ENCODE peak calls at places on chromosomes 7 and 10, in nine cellular contexts. One of them, this sample, is unnamed. For H3K9me3, the result is how much of the 10 kb centered on the place peaks cover.

GRCh38 chr7:35839860-35840854 is 39.3 kb downstream of the SEPTIN7 start:
- DNase-seq in adrenal gland: no peak
- DNase-seq in keratinocyte: no peak
- DNase-seq in esophagus squamous epithelium: no peak
- DNase-seq in AG04450: peak
- DNase-seq in suprapubic skin: peak
- DNase-seq in CD8-positive, alpha-beta T cell: no peak
- DNase-seq in neuronal stem cell: no peak
- DNase-seq in iPS DF 6.9: no peak
- DNase-seq in this sample: no peak

GRCh38 chr10:125153693-125154490 is 6.5 kb downstream of the CTBP2 start:
- DNase-seq in suprapubic skin: no peak
- DNase-seq in CD8-positive, alpha-beta T cell: no peak
- DNase-seq in esophagus squamous epithelium: no peak
- DNase-seq in AG04450: no peak
- DNase-seq in iPS DF 6.9: no peak
- DNase-seq in neuronal stem cell: no peak
- DNase-seq in adrenal gland: peak
- DNase-seq in keratinocyte: no peak
- DNase-seq in this sample: no peak

GRCh38 chr7:31464601-31465000 is 49.3 kb upstream of the ITPRID1 start:
- DNase-seq in iPS DF 6.9: no peak
- DNase-seq in adrenal gland: no peak
- DNase-seq in neuronal stem cell: no peak
- DNase-seq in AG04450: no peak
- DNase-seq in esophagus squamous epithelium: no peak
- DNase-seq in CD8-positive, alpha-beta T cell: no peak
- DNase-seq in suprapubic skin: no peak
- DNase-seq in keratinocyte: no peak
- DNase-seq in this sample: no peak

GRCh38 chr10:21099291-21099800 is 202.2 kb upstream of the NEBL start:
- DNase-seq in suprapubic skin: no peak
- DNase-seq in adrenal gland: no peak
- DNase-seq in CD8-positive, alpha-beta T cell: no peak
- DNase-seq in iPS DF 6.9: no peak
- DNase-seq in AG04450: no peak
- DNase-seq in neuronal stem cell: no peak
- DNase-seq in keratinocyte: no peak
- DNase-seq in esophagus squamous epithelium: no peak
- DNase-seq in this sample: no peak

GRCh38 chr7:140533394-140533872 is 54.1 kb upstream of the MKRN1 start:
- DNase-seq in AG04450: no peak
- DNase-seq in adrenal gland: no peak
- DNase-seq in iPS DF 6.9: no peak
- DNase-seq in suprapubic skin: no peak
- DNase-seq in keratinocyte: no peak
- DNase-seq in CD8-positive, alpha-beta T cell: no peak
- DNase-seq in neuronal stem cell: no peak
- DNase-seq in esophagus squamous epithelium: no peak
- DNase-seq in this sample: no peak

GRCh38 chr7:153858335-153858734 is 193.9 kb upstream of the DPP6 start:
- DNase-seq in esophagus squamous epithelium: no peak
- DNase-seq in keratinocyte: no peak
- DNase-seq in AG04450: no peak
- DNase-seq in CD8-positive, alpha-beta T cell: no peak
- DNase-seq in adrenal gland: no peak
- DNase-seq in neuronal stem cell: no peak
- DNase-seq in suprapubic skin: no peak
- DNase-seq in iPS DF 6.9: no peak
- DNase-seq in this sample: no peak

GRCh38 chr7:74277636-74278035 is 11.6 kb upstream of the CLIP2 start:
- DNase-seq in iPS DF 6.9: no peak
- DNase-seq in CD8-positive, alpha-beta T cell: no peak
- DNase-seq in adrenal gland: no peak
- DNase-seq in AG04450: no peak
- DNase-seq in neuronal stem cell: no peak
- DNase-seq in esophagus squamous epithelium: no peak
- DNase-seq in suprapubic skin: no peak
- DNase-seq in keratinocyte: no peak
- DNase-seq in this sample: no peak

GRCh38 chr10:63722537-63722936 is 201.3 kb downstream of the REEP3 start:
- DNase-seq in AG04450: no peak
- DNase-seq in neuronal stem cell: no peak
- DNase-seq in esophagus squamous epithelium: no peak
- DNase-seq in suprapubic skin: no peak
- DNase-seq in iPS DF 6.9: no peak
- DNase-seq in CD8-positive, alpha-beta T cell: no peak
- DNase-seq in keratinocyte: no peak
- DNase-seq in adrenal gland: no peak
- DNase-seq in this sample: no peak

GRCh38 chr10:108848016-108848415 is 1075.3 kb downstream of the XPNPEP1 start:
- DNase-seq in esophagus squamous epithelium: no peak
- DNase-seq in AG04450: no peak
- DNase-seq in adrenal gland: no peak
- DNase-seq in CD8-positive, alpha-beta T cell: no peak
- DNase-seq in iPS DF 6.9: no peak
- DNase-seq in suprapubic skin: no peak
- DNase-seq in keratinocyte: no peak
- DNase-seq in neuronal stem cell: no peak
- DNase-seq in this sample: no peak

GRCh38 chr10:103835121-103836045 is 20.0 kb downstream of the SH3PXD2A start:
- DNase-seq in esophagus squamous epithelium: no peak
- DNase-seq in CD8-positive, alpha-beta T cell: no peak
- DNase-seq in AG04450: peak
- DNase-seq in keratinocyte: no peak
- DNase-seq in neuronal stem cell: no peak
- DNase-seq in iPS DF 6.9: no peak
- DNase-seq in adrenal gland: peak
- DNase-seq in suprapubic skin: peak
- DNase-seq in this sample: no peak

GRCh38 chr10:17206210-17206709 is 4.8 kb upstream of the TRDMT1 start:
- DNase-seq in CD8-positive, alpha-beta T cell: peak
- DNase-seq in esophagus squamous epithelium: no peak
- DNase-seq in neuronal stem cell: no peak
- DNase-seq in suprapubic skin: no peak
- DNase-seq in AG04450: no peak
- DNase-seq in keratinocyte: no peak
- DNase-seq in iPS DF 6.9: no peak
- DNase-seq in adrenal gland: no peak
- DNase-seq in this sample: peak

GRCh38 chr7:101784275-101785127 is 32.9 kb upstream of the CUX1 start:
- DNase-seq in suprapubic skin: no peak
- DNase-seq in adrenal gland: no peak
- DNase-seq in keratinocyte: no peak
- DNase-seq in esophagus squamous epithelium: no peak
- DNase-seq in iPS DF 6.9: no peak
- DNase-seq in AG04450: no peak
- DNase-seq in CD8-positive, alpha-beta T cell: no peak
- DNase-seq in neuronal stem cell: no peak
- DNase-seq in this sample: no peak

GRCh38 chr7:101782886-101783285 is 34.5 kb upstream of the CUX1 start:
- DNase-seq in suprapubic skin: no peak
- DNase-seq in neuronal stem cell: no peak
- DNase-seq in CD8-positive, alpha-beta T cell: no peak
- DNase-seq in iPS DF 6.9: no peak
- DNase-seq in AG04450: no peak
- DNase-seq in keratinocyte: no peak
- DNase-seq in esophagus squamous epithelium: no peak
- DNase-seq in adrenal gland: no peak
- DNase-seq in this sample: no peak

GRCh38 chr7:101783381-101784181 is 33.8 kb upstream of the CUX1 start:
- DNase-seq in iPS DF 6.9: no peak
- DNase-seq in adrenal gland: no peak
- DNase-seq in neuronal stem cell: no peak
- DNase-seq in CD8-positive, alpha-beta T cell: no peak
- DNase-seq in suprapubic skin: no peak
- DNase-seq in keratinocyte: no peak
- DNase-seq in esophagus squamous epithelium: no peak
- DNase-seq in AG04450: no peak
- DNase-seq in this sample: no peak

GRCh38 chr7:101781384-101781783 is 36.0 kb upstream of the CUX1 start:
- DNase-seq in suprapubic skin: no peak
- DNase-seq in keratinocyte: no peak
- DNase-seq in adrenal gland: no peak
- DNase-seq in iPS DF 6.9: no peak
- DNase-seq in neuronal stem cell: no peak
- DNase-seq in esophagus squamous epithelium: no peak
- DNase-seq in AG04450: no peak
- DNase-seq in CD8-positive, alpha-beta T cell: no peak
- DNase-seq in this sample: no peak

GRCh38 chr7:101782476-101782875 is 35.0 kb upstream of the CUX1 start:
- DNase-seq in neuronal stem cell: no peak
- DNase-seq in esophagus squamous epithelium: no peak
- DNase-seq in suprapubic skin: no peak
- DNase-seq in CD8-positive, alpha-beta T cell: no peak
- DNase-seq in adrenal gland: no peak
- DNase-seq in iPS DF 6.9: no peak
- DNase-seq in AG04450: no peak
- DNase-seq in keratinocyte: no peak
- DNase-seq in this sample: no peak
- H3K9me3 ChIP-seq in neuronal stem cell: under half
- H3K9me3 ChIP-seq in esophagus squamous epithelium: under half
- H3K9me3 ChIP-seq in suprapubic skin: under half
- H3K9me3 ChIP-seq in CD8-positive, alpha-beta T cell: under half
- H3K9me3 ChIP-seq in adrenal gland: under half
- H3K9me3 ChIP-seq in iPS DF 6.9: under half
- H3K9me3 ChIP-seq in AG04450: under half
- H3K9me3 ChIP-seq in keratinocyte: under half
- H3K9me3 ChIP-seq in this sample: under half

DNA sequence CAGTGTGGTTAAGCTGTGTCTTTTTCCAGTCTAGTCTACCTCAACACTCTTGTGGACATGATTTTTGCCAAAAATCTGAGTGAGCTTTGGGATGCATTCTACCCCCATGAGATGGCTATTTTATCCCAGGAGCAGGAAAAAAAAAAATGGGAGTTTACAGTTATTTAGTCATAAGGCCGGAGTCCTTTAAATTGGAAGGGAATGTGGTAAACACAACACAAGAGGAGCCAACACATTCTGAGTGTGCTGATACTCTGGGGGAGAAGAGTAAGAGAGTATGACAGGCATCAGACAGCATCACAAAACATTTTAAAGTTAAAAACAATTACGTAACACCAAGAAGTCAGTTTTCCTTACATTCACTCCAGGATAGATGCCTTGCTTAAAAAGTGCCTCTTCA is 46.1 kb downstream of the C1GALT1 start:
- DNase-seq in keratinocyte: no peak
- DNase-seq in AG04450: no peak
- DNase-seq in CD8-positive, alpha-beta T cell: no peak
- DNase-seq in neuronal stem cell: no peak
- DNase-seq in iPS DF 6.9: no peak
- DNase-seq in adrenal gland: no peak
- DNase-seq in suprapubic skin: no peak
- DNase-seq in esophagus squamous epithelium: no peak
- DNase-seq in this sample: no peak
- H3K9me3 ChIP-seq in keratinocyte: under half
- H3K9me3 ChIP-seq in AG04450: under half
- H3K9me3 ChIP-seq in CD8-positive, alpha-beta T cell: under half
- H3K9me3 ChIP-seq in neuronal stem cell: under half
- H3K9me3 ChIP-seq in iPS DF 6.9: under half
- H3K9me3 ChIP-seq in adrenal gland: under half
- H3K9me3 ChIP-seq in suprapubic skin: under half
- H3K9me3 ChIP-seq in esophagus squamous epithelium: under half
- H3K9me3 ChIP-seq in this sample: under half

GRCh38 chr7:112781110-112781509 is 9.1 kb downstream of the TMEM168 start:
- DNase-seq in adrenal gland: no peak
- DNase-seq in iPS DF 6.9: no peak
- DNase-seq in CD8-positive, alpha-beta T cell: no peak
- DNase-seq in AG04450: no peak
- DNase-seq in keratinocyte: no peak
- DNase-seq in esophagus squamous epithelium: no peak
- DNase-seq in neuronal stem cell: no peak
- DNase-seq in suprapubic skin: no peak
- DNase-seq in this sample: no peak

GRCh38 chr7:112782498-112782897 is 7.7 kb downstream of the TMEM168 start:
- DNase-seq in esophagus squamous epithelium: no peak
- DNase-seq in neuronal stem cell: no peak
- DNase-seq in iPS DF 6.9: no peak
- DNase-seq in AG04450: no peak
- DNase-seq in suprapubic skin: no peak
- DNase-seq in keratinocyte: no peak
- DNase-seq in CD8-positive, alpha-beta T cell: no peak
- DNase-seq in adrenal gland: no peak
- DNase-seq in this sample: no peak

GRCh38 chr7:112779667-112780066 is 10.5 kb downstream of the TMEM168 start:
- DNase-seq in CD8-positive, alpha-beta T cell: no peak
- DNase-seq in AG04450: no peak
- DNase-seq in keratinocyte: no peak
- DNase-seq in adrenal gland: no peak
- DNase-seq in esophagus squamous epithelium: no peak
- DNase-seq in neuronal stem cell: no peak
- DNase-seq in iPS DF 6.9: no peak
- DNase-seq in suprapubic skin: no peak
- DNase-seq in this sample: no peak

GRCh38 chr7:112777406-112777805 is 12.8 kb downstream of the TMEM168 start:
- DNase-seq in esophagus squamous epithelium: no peak
- DNase-seq in neuronal stem cell: no peak
- DNase-seq in CD8-positive, alpha-beta T cell: no peak
- DNase-seq in suprapubic skin: no peak
- DNase-seq in AG04450: no peak
- DNase-seq in adrenal gland: no peak
- DNase-seq in iPS DF 6.9: no peak
- DNase-seq in keratinocyte: no peak
- DNase-seq in this sample: no peak

GRCh38 chr7:112781558-112781957 is 8.6 kb downstream of the TMEM168 start:
- DNase-seq in neuronal stem cell: no peak
- DNase-seq in esophagus squamous epithelium: no peak
- DNase-seq in suprapubic skin: no peak
- DNase-seq in keratinocyte: no peak
- DNase-seq in CD8-positive, alpha-beta T cell: no peak
- DNase-seq in AG04450: no peak
- DNase-seq in iPS DF 6.9: no peak
- DNase-seq in adrenal gland: no peak
- DNase-seq in this sample: no peak
- H3K9me3 ChIP-seq in neuronal stem cell: under half
- H3K9me3 ChIP-seq in esophagus squamous epithelium: under half
- H3K9me3 ChIP-seq in suprapubic skin: under half
- H3K9me3 ChIP-seq in keratinocyte: under half
- H3K9me3 ChIP-seq in CD8-positive, alpha-beta T cell: under half
- H3K9me3 ChIP-seq in AG04450: under half
- H3K9me3 ChIP-seq in iPS DF 6.9: under half
- H3K9me3 ChIP-seq in adrenal gland: under half
- H3K9me3 ChIP-seq in this sample: under half

DNA sequence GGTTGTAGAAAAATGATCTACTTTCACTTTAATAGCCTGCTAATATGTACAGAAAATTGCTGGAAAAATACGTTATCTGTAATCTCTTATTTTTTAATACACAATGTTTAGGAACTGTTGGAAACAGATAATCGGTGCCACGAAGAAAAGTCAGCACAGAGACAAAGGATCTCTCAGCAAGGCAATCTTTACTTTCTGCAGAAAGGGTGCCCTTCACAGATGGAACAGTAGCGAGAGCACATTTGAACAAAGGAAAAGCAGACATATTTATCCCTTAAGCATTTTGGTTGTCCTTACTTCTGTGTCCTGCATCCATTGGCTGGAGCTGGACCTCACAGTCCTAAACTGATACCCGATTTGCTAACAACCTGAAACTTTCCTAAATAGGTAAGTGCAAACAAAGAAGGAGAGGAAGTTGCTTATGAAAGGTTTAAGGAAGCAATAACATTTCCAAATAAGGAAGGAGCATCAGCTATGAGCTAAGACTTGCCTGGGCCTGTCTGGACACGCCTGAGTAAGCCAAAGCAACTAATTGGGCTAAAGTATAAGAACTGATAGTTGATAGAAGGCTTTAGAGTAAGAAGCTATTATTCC is 640.0 kb downstream of the SH2D4B start:
- DNase-seq in suprapubic skin: no peak
- DNase-seq in iPS DF 6.9: no peak
- DNase-seq in adrenal gland: no peak
- DNase-seq in AG04450: no peak
- DNase-seq in keratinocyte: no peak
- DNase-seq in esophagus squamous epithelium: no peak
- DNase-seq in CD8-positive, alpha-beta T cell: no peak
- DNase-seq in neuronal stem cell: no peak
- DNase-seq in this sample: no peak
- H3K9me3 ChIP-seq in suprapubic skin: under half
- H3K9me3 ChIP-seq in iPS DF 6.9: under half
- H3K9me3 ChIP-seq in adrenal gland: under half
- H3K9me3 ChIP-seq in AG04450: under half
- H3K9me3 ChIP-seq in keratinocyte: under half
- H3K9me3 ChIP-seq in esophagus squamous epithelium: under half
- H3K9me3 ChIP-seq in CD8-positive, alpha-beta T cell: under half
- H3K9me3 ChIP-seq in neuronal stem cell: under half
- H3K9me3 ChIP-seq in this sample: under half

This sample was measured in T-helper 17 cell.